ENCODE peak calls at places on chromosomes 11 and 22, in four cellular contexts. One of them, this sample, is unnamed.
A peak's percentile ranks its signal among the peaks of the same experiment; 100 is the strongest.

GRCh38 chr11:36751251-36751839 is 153.3 kb upstream of the RAG2 start:
- DNase-seq in mucosa of descending colon: no peak
- DNase-seq in posterior vena cava: no peak
- DNase-seq in RPMI8226: no peak
- DNase-seq in this sample: no peak

GRCh38 chr11:67507242-67507890 is 596 bp downstream of the CDK2AP2 start:
- DNase-seq in mucosa of descending colon: no peak
- DNase-seq in posterior vena cava: peak; percentile 81
- DNase-seq in RPMI8226: peak; percentile 90
- DNase-seq in this sample: no peak

GRCh38 chr11:129402196-129402595 is 26.5 kb downstream of the BARX2 start:
- DNase-seq in mucosa of descending colon: no peak
- DNase-seq in posterior vena cava: no peak
- DNase-seq in RPMI8226: no peak
- DNase-seq in this sample: no peak

GRCh38 chr11:61480936-61481335 is 27.6 kb upstream of the LRRC10B start:
- DNase-seq in mucosa of descending colon: no peak
- DNase-seq in posterior vena cava: no peak
- DNase-seq in RPMI8226: peak; percentile 70
- DNase-seq in this sample: no peak

GRCh38 chr11:70470127-70470526 is 71.8 kb downstream of the CTTN start:
- DNase-seq in mucosa of descending colon: no peak
- DNase-seq in posterior vena cava: no peak
- DNase-seq in RPMI8226: peak; percentile 93
- DNase-seq in this sample: no peak

GRCh38 chr11:77147668-77148321 is 19.7 kb downstream of the MYO7A start:
- DNase-seq in mucosa of descending colon: peak; percentile 59
- DNase-seq in posterior vena cava: no peak
- DNase-seq in RPMI8226: no peak
- DNase-seq in this sample: peak; percentile 68

GRCh38 chr11:74546752-74547151 is 45.6 kb upstream of the POLD3 start:
- DNase-seq in mucosa of descending colon: peak; percentile 67
- DNase-seq in posterior vena cava: no peak
- DNase-seq in RPMI8226: peak; percentile 98
- DNase-seq in this sample: no peak

GRCh38 chr11:68430801-68431200 is 29.8 kb upstream of the PPP6R3 start:
- DNase-seq in mucosa of descending colon: peak; percentile 68
- DNase-seq in posterior vena cava: no peak
- DNase-seq in RPMI8226: no peak
- DNase-seq in this sample: no peak

GRCh38 chr11:134412508-134413333 is 679 bp upstream of the B3GAT1 start:
- DNase-seq in mucosa of descending colon: no peak
- DNase-seq in posterior vena cava: no peak
- DNase-seq in RPMI8226: no peak
- DNase-seq in this sample: no peak

GRCh38 chr11:10669258-10670033 is 24.1 kb downstream of the IRAG1 start:
- DNase-seq in mucosa of descending colon: no peak
- DNase-seq in posterior vena cava: peak; percentile 84
- DNase-seq in RPMI8226: no peak
- DNase-seq in this sample: no peak

GRCh38 chr11:26028294-26028954 is 303.5 kb upstream of the ANO3 start:
- DNase-seq in mucosa of descending colon: no peak
- DNase-seq in posterior vena cava: no peak
- DNase-seq in RPMI8226: no peak
- DNase-seq in this sample: no peak

GRCh38 chr22:45757936-45758335 is 86.3 kb downstream of the ATXN10 start:
- DNase-seq in mucosa of descending colon: no peak
- DNase-seq in posterior vena cava: no peak
- DNase-seq in RPMI8226: no peak
- DNase-seq in this sample: no peak

GRCh38 chr11:8111636-8112035 is 30.6 kb downstream of the TUB start:
- DNase-seq in mucosa of descending colon: no peak
- DNase-seq in posterior vena cava: no peak
- DNase-seq in RPMI8226: no peak
- DNase-seq in this sample: no peak

GRCh38 chr11:124762624-124763155 is 600 bp upstream of the ESAM start:
- DNase-seq in mucosa of descending colon: peak; percentile 61
- DNase-seq in posterior vena cava: no peak
- DNase-seq in RPMI8226: peak; percentile 44
- DNase-seq in this sample: peak; percentile 77

GRCh38 chr11:122215244-122215992 is 99.4 kb upstream of the BLID start:
- DNase-seq in mucosa of descending colon: peak; percentile 57
- DNase-seq in posterior vena cava: peak; percentile 95
- DNase-seq in RPMI8226: peak; percentile 54
- DNase-seq in this sample: peak; percentile 91

GRCh38 chr22:39266398-39267030 is 21.7 kb upstream of the PDGFB start:
- DNase-seq in mucosa of descending colon: no peak
- DNase-seq in posterior vena cava: no peak
- DNase-seq in RPMI8226: peak; percentile 71
- DNase-seq in this sample: no peak

GRCh38 chr11:27902981-27903624 is 202.8 kb upstream of the BDNF start:
- DNase-seq in mucosa of descending colon: no peak
- DNase-seq in posterior vena cava: no peak
- DNase-seq in RPMI8226: no peak
- DNase-seq in this sample: no peak